ENCODE peak calls at places on chromosomes 11 and 22, in five cellular contexts. R is EL; X is DMS153; Z is CD8-positive, alpha-beta memory T cell; W is activated CD8-positive, alpha-beta memory T cell treated with anti-CD3 and anti-CD28 coated beads, Interleukin-2, amount 50 U/mL, for 4 hours. Q is an unnamed sample.

GRCh38 chr11:4092031-4092430 is 2.6 kb upstream of the RRM1 start:
- DNase-seq in R (no peak), X (no peak), Z (no peak), W (no peak), Q (no peak)

GRCh38 chr22:20319041-20319744 is 667 bp downstream of the DGCR6L start:
- DNase-seq in R (peak), X (no peak), Z (no peak), W (no peak), Q (peak)

GRCh38 chr22:23128269-23129108 is 13.3 kb downstream of the RSPH14 start:
- DNase-seq in R (peak), X (peak), Z (peak), W (peak), Q (peak)

GRCh38 chr11:133619973-133620372 is 87.7 kb upstream of the OPCML start:
- DNase-seq in R (no peak), X (peak), Z (no peak), W (no peak), Q (peak)

GRCh38 chr11:3665336-3666022 is 5.7 kb downstream of the CHRNA10 start:
- DNase-seq in R (no peak), X (no peak), Z (no peak), W (no peak), Q (no peak)

GRCh38 chr11:1847941-1848639 is 4.8 kb upstream of the LSP1 start:
- DNase-seq in R (no peak), X (no peak), Z (no peak), W (no peak), Q (no peak)

GRCh38 chr11:82896183-82896582 is 4.0 kb downstream of the PRCP start:
- DNase-seq in R (no peak), X (no peak), Z (no peak), W (no peak), Q (no peak)

GRCh38 chr11:118929496-118930151 is 3.9 kb upstream of the BCL9L start:
- DNase-seq in R (peak), X (peak), Z (peak), W (peak), Q (peak)

GRCh38 chr22:46862418-46863324 is 100.2 kb downstream of the TBC1D22A start:
- DNase-seq in R (no peak), X (no peak), Z (no peak), W (no peak), Q (no peak)

GRCh38 chr11:1152316-1153104 is 5.2 kb upstream of the MUC5AC start:
- DNase-seq in R (peak), X (no peak), Z (no peak), W (no peak), Q (no peak)